ENCODE peak calls at places on chromosomes 6 and 20, in seven cellular contexts. G is A673, V is kidney, L is aorta, N is stomach, S is HL-60, K is thoracic aorta. B is an unnamed sample.

GRCh38 chr6:80319286-80319685 is 212.8 kb downstream of the BCKDHB start:
- DNase-seq in G (no peak), N (no peak), L (no peak), S (no peak), K (no peak), V (no peak), B (no peak)

GRCh38 chr20:9408422-9409300 is 105.7 kb upstream of the LAMP5 start:
- DNase-seq in N (no peak), L (no peak), K (no peak), S (no peak), V (no peak), G (no peak), B (no peak)

GRCh38 chr20:5933802-5934436 is 16.4 kb downstream of the TRMT6 start:
- DNase-seq in S (peak), N (no peak), G (peak), L (no peak), V (no peak), K (no peak), B (no peak)

GRCh38 chr6:125316621-125317020 is 14.9 kb upstream of the HDDC2 start:
- DNase-seq in L (no peak), N (no peak), V (no peak), S (no peak), K (no peak), G (no peak), B (no peak)

GRCh38 chr6:149242883-149243282 is 74.6 kb upstream of the TAB2 start:
- DNase-seq in K (no peak), V (no peak), G (no peak), S (no peak), L (no peak), N (no peak), B (no peak)

GRCh38 chr6:45367999-45368398 is 9.7 kb downstream of the SUPT3H start:
- DNase-seq in V (no peak), S (no peak), L (no peak), G (no peak), N (no peak), K (no peak), B (no peak)

GRCh38 chr6:2739335-2739734 is 11.4 kb downstream of the MYLK4 start:
- DNase-seq in L (no peak), N (no peak), G (peak), V (no peak), K (no peak), S (no peak), B (no peak)

GRCh38 chr6:46221221-46221793 is 50.5 kb upstream of the ENPP5 start:
- DNase-seq in K (no peak), V (no peak), S (no peak), N (no peak), L (no peak), G (peak), B (no peak)

GRCh38 chr6:160139420-160139851 is 17.8 kb downstream of the SLC22A1 start:
- DNase-seq in G (peak), L (no peak), K (peak), S (no peak), N (no peak), V (no peak), B (no peak)

GRCh38 chr6:22658183-22658582 is 88.8 kb downstream of the HDGFL1 start:
- DNase-seq in L (no peak), S (no peak), N (no peak), G (no peak), K (no peak), V (no peak), B (no peak)

GRCh38 chr6:47651505-47651944 is 46.9 kb upstream of the ADGRF4 start:
- DNase-seq in G (no peak), S (no peak), L (no peak), N (no peak), K (no peak), V (no peak), B (no peak)

GRCh38 chr6:46380152-46380807 is 111.0 kb downstream of the RCAN2 start:
- DNase-seq in V (no peak), K (no peak), L (no peak), G (no peak), N (no peak), S (no peak), B (no peak)

GRCh38 chr20:38727602-38728236 is 3.4 kb downstream of the SLC32A1 start:
- DNase-seq in V (no peak), K (no peak), S (no peak), N (no peak), L (no peak), G (no peak), B (no peak)

GRCh38 chr6:142857609-142858195 is 87.3 kb downstream of the HIVEP2 start:
- DNase-seq in L (no peak), S (no peak), V (no peak), G (no peak), N (no peak), K (no peak), B (no peak)

GRCh38 chr6:142416179-142416578 is 114.4 kb downstream of the ADGRG6 start:
- DNase-seq in V (no peak), S (no peak), N (no peak), K (no peak), L (no peak), G (peak), B (no peak)

GRCh38 chr6:11292837-11293236 is 60.4 kb upstream of the NEDD9 start:
- DNase-seq in S (peak), V (no peak), L (no peak), G (no peak), K (no peak), N (no peak), B (no peak)

GRCh38 chr20:51628533-51629398 is 86.2 kb upstream of the NFATC2 start:
- DNase-seq in V (no peak), K (no peak), G (no peak), S (no peak), L (no peak), N (no peak), B (no peak)

GRCh38 chr6:54264581-54265272 is 43.5 kb upstream of the TINAG start:
- DNase-seq in N (no peak), S (no peak), G (peak), V (no peak), L (no peak), K (no peak), B (no peak)

GRCh38 chr6:17341891-17342290 is 51.5 kb upstream of the CAP2 start:
- DNase-seq in L (no peak), V (no peak), G (no peak), K (no peak), S (no peak), N (no peak), B (no peak)

GRCh38 chr6:33692760-33693158 is 18.7 kb downstream of the UQCC2 start:
- DNase-seq in S (peak), L (peak), V (peak), K (no peak), N (peak), G (no peak), B (no peak)

GRCh38 chr20:24579016-24579415 is 109.6 kb downstream of the SYNDIG1 start:
- DNase-seq in V (peak), G (no peak), S (no peak), L (no peak), K (no peak), N (no peak), B (no peak)

GRCh38 chr6:44074383-44075136 is 52.7 kb downstream of the MRPL14 start:
- DNase-seq in G (peak), K (peak), L (peak), N (peak), S (peak), V (no peak), B (no peak)

GRCh38 chr20:23143986-23144695 is 58.0 kb upstream of the CD93 start:
- DNase-seq in N (no peak), G (no peak), S (no peak), V (peak), K (no peak), L (peak), B (no peak)

GRCh38 chr6:41182069-41183034 is 18.6 kb downstream of the TREML2 start:
- DNase-seq in N (peak), S (peak), L (peak), V (no peak), G (peak), K (no peak), B (no peak)

GRCh38 chr6:88871498-88871897 is 91.9 kb downstream of the RNGTT start:
- DNase-seq in V (no peak), K (no peak), N (no peak), G (no peak), S (no peak), L (no peak), B (no peak)

GRCh38 chr6:18501313-18502013 is 114.3 kb downstream of the RNF144B start:
- DNase-seq in S (peak), L (peak), K (no peak), V (peak), N (no peak), G (peak), B (no peak)

GRCh38 chr6:162099685-162100084 is 627.9 kb downstream of the PRKN start:
- DNase-seq in N (no peak), S (peak), G (peak), L (peak), V (no peak), K (no peak), B (no peak)

GRCh38 chr6:32752580-32752979 is 10.8 kb downstream of the HLA-DQB2 start:
- DNase-seq in K (no peak), G (peak), N (no peak), V (no peak), S (no peak), L (no peak), B (no peak)

GRCh38 chr20:62925420-62926228 is 681 bp downstream of the DIDO1 start:
- DNase-seq in G (peak), N (peak), V (peak), S (peak), L (no peak), K (no peak), B (no peak)

GRCh38 chr6:367891-368630 is 23.5 kb upstream of the IRF4 start:
- DNase-seq in G (no peak), V (peak), S (no peak), N (no peak), L (peak), K (no peak), B (no peak)

GRCh38 chr6:148324297-148325007 is 18.2 kb upstream of the SASH1 start:
- DNase-seq in S (no peak), K (no peak), N (no peak), G (no peak), L (peak), V (no peak), B (no peak)

GRCh38 chr6:92753956-92754355 is 665.4 kb downstream of the EPHA7 start:
- DNase-seq in N (no peak), V (no peak), L (no peak), S (no peak), G (no peak), K (no peak), B (no peak)

GRCh38 chr6:27280064-27280539 is 32.0 kb downstream of the POM121L2 start:
- DNase-seq in S (peak), V (no peak), N (no peak), L (no peak), K (no peak), G (peak), B (no peak)

GRCh38 chr20:36116813-36117441 is 37.6 kb upstream of the EPB41L1 start:
- DNase-seq in S (no peak), L (peak), G (no peak), N (no peak), V (no peak), K (no peak), B (no peak)

GRCh38 chr20:33864324-33864963 is 53.3 kb downstream of the CHMP4B start:
- DNase-seq in S (no peak), N (no peak), K (no peak), L (no peak), V (no peak), G (no peak), B (no peak)

DNA sequence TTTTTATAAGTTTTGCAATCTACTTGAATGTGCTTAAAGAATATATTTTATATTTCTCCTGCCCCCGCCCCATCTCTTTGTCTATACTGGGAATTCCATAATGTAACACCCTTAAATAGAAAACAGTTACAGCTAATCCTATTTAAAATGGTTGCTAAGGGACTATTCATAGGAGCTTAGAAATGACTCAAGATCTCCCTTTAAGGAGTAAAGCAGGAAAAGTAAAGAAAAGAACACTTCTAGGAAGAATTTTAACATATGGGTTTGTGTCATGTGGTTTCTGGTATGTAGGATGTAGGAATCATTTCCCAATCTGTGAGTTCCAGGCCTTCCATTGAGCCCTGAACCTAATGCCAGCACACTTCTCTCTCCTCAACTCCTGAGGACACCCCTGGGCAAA is 27.1 kb downstream of the RIMS1 start:
- DNase-seq in V (no peak), G (peak), K (no peak), S (no peak), N (no peak), L (no peak), B (no peak)
- H3K27ac ChIP-seq in V (no peak), G (peak), K (no peak), S (no peak), N (no peak), L (no peak), B (no peak)

DNA sequence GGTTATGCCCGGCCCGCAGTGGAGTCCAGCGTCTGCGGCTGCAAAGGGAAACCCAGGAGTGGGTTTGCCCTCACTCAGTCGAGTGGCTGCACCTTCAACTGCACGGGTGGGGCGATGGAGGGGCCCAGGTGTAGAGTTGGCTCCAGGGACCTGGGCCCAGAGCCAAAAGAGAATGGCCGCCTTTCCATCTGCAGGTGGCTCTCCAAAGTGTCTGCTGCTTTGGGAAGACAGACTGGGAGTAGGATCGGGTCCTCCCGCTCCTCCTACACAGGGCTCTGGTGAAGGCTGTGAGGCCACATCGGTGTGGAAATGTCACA is 80.1 kb downstream of the PTPN1 start:
- DNase-seq in L (no peak), G (no peak), K (no peak), N (no peak), S (no peak), V (peak), B (no peak)
- H3K27ac ChIP-seq in L (no peak), G (no peak), K (no peak), N (no peak), S (no peak), V (no peak), B (no peak)

DNA sequence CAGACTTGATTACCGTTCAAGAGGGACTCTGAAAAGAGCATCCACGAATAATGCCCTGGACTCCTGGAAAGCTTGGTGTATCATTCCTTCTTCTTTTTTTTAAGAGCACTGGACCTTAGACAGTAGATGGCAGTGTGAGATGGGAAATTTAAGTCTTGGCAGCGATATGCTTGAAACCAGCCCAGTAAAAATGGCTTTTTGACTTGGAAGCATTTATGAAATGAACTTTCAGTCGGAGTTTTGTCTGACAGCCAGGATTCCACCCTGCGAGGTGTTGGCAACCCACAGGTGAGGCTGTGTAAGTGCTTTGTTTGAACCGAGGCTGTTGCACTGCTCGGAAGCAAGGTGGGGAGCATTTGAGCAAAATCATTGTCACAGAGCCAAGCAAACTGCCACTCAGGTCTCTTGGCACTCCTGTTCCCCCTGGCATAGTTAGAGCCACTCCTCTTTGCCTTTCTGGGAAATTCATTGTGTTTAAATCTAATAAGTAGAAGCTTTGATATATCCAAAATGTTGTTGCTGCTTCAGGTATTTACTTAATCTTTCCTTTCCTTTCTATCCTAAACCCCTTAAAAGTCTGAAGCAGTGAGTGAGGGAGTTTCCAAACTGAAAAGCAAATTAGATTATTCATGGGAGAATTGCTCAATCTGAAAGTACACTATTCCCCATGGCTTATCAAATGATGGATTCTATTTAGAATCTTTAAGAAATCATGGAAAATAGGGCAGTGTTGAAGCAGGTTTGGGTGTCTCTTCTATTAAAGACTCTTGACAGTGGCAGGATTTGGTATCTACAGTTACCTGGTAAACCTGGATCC is 272.8 kb upstream of the SLC35B3 start:
- DNase-seq in N (peak), K (no peak), V (no peak), S (peak), L (no peak), G (peak), B (no peak)
- H3K27ac ChIP-seq in N (no peak), K (no peak), V (no peak), S (no peak), L (no peak), G (no peak), B (no peak)

GRCh38 chr6:15473174-15473573 is 189.7 kb downstream of the DTNBP1 start:
- DNase-seq in N (no peak), S (no peak), G (no peak), K (no peak), V (no peak), L (no peak), B (no peak)
- H3K27ac ChIP-seq in N (peak), S (no peak), G (no peak), K (peak), V (no peak), L (no peak), B (no peak)

GRCh38 chr6:82645536-82646230 is 282.1 kb downstream of the TPBG start:
- DNase-seq in K (no peak), V (no peak), S (no peak), G (no peak), N (no peak), L (no peak), B (no peak)

GRCh38 chr6:82641677-82642076 is 278.1 kb downstream of the TPBG start:
- DNase-seq in V (no peak), N (no peak), K (no peak), L (no peak), S (no peak), G (no peak), B (no peak)

GRCh38 chr6:82651845-82652333 is 288.3 kb downstream of the TPBG start:
- DNase-seq in G (no peak), K (no peak), L (no peak), S (no peak), N (no peak), V (no peak), B (no peak)

DNA sequence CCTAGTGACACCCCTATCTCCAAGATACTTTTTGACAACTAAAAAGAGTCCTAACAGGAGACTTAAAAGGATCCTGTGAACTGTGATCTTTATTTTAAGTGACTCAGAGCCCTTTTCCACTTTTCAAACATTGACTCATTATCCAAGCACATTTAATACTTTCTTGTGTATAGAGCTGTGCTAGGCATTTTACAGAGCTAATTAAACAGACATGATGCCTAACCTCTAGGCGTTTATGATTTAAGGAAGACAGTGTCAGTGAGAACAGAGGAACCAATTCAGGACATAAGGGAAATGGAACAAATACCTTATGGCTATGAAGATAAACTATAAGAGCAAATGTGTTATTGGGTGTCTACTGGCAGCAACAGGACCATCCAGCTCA is 282.6 kb downstream of the TPBG start:
- DNase-seq in V (no peak), K (no peak), L (no peak), S (no peak), G (no peak), N (no peak), B (no peak)
- H3K27ac ChIP-seq in V (no peak), K (no peak), L (no peak), S (no peak), G (no peak), N (no peak), B (no peak)

DNA sequence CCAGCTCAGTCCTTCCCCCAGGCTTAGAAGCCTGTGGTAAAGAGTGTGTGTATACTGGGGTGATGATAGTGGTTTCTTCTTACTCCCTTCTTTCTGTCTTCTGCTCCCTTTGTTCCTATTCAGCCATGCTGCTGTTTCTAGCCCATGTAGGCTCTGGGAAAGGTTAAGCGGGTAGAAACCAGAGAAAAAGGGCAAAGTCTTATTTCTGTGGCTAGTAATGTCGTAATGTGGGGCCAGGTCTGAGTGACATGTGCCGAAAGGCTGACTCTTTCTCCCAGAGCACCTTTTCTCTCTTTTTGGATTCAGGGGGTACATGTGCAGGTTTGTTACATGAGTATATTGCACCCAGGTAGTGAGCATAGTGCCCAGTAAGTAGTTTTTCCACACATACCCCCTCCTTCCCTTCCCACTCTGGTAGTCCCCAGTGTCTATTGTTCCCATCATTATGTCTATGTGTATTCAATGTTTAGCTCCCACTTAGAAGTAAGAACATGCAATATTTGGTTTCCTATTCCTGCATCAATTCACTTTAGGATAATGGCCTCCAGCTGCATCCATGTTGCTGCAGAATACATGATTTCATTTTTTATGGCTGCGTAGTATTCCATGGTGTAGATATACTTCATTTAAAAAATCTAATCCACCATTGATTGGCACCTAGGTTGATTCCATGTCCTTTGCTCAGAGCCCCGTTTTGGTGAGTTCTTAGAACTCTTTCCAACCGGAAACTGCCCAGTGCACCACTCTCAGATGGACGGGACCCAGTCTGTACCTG is 74.3 kb downstream of the EFHC1 start:
- DNase-seq in N (no peak), K (no peak), L (no peak), S (no peak), G (no peak), V (no peak), B (no peak)
- H3K27ac ChIP-seq in N (no peak), K (no peak), L (no peak), S (no peak), G (no peak), V (no peak), B (no peak)

GRCh38 chr6:145904391-145904790 is 59.8 kb downstream of the SHPRH start:
- DNase-seq in V (no peak), S (peak), G (no peak), K (no peak), N (no peak), L (no peak), B (no peak)
- H3K27ac ChIP-seq in V (no peak), S (no peak), G (no peak), K (no peak), N (no peak), L (no peak), B (no peak)

B was measured in iPS DF 6.9.